ENCODE peak calls at places on chromosomes 2 and 18, in four cellular contexts. One of them, this sample, is unnamed.

GRCh38 chr2:26612522-26613240 is 28.5 kb downstream of the CIB4 start:
- DNase-seq in NCI-H748 treated with DMSO at 0.1 percent for 48 hours: no peak
- DNase-seq in ACHN: no peak
- DNase-seq in H54: no peak
- DNase-seq in this sample: no peak

GRCh38 chr2:127598711-127599110 is 47.2 kb upstream of the GPR17 start:
- DNase-seq in H54: no peak
- DNase-seq in ACHN: no peak
- DNase-seq in NCI-H748 treated with DMSO at 0.1 percent for 48 hours: no peak
- DNase-seq in this sample: no peak

GRCh38 chr2:31038385-31038784 is 99.9 kb downstream of the GALNT14 start:
- DNase-seq in H54: no peak
- DNase-seq in ACHN: peak
- DNase-seq in NCI-H748 treated with DMSO at 0.1 percent for 48 hours: no peak
- DNase-seq in this sample: no peak

GRCh38 chr2:126864861-126865260 is 33.8 kb upstream of the TEX51 start:
- DNase-seq in H54: no peak
- DNase-seq in ACHN: peak
- DNase-seq in NCI-H748 treated with DMSO at 0.1 percent for 48 hours: no peak
- DNase-seq in this sample: no peak

GRCh38 chr18:79753391-79753851 is 44.3 kb upstream of the KCNG2 start:
- DNase-seq in NCI-H748 treated with DMSO at 0.1 percent for 48 hours: no peak
- DNase-seq in H54: no peak
- DNase-seq in ACHN: no peak
- DNase-seq in this sample: no peak

GRCh38 chr18:67104700-67105284 is 411.7 kb downstream of the DSEL start:
- DNase-seq in H54: no peak
- DNase-seq in NCI-H748 treated with DMSO at 0.1 percent for 48 hours: peak
- DNase-seq in ACHN: peak
- DNase-seq in this sample: peak

GRCh38 chr2:216665717-216666116 is 29.6 kb downstream of the IGFBP5 start:
- DNase-seq in ACHN: no peak
- DNase-seq in NCI-H748 treated with DMSO at 0.1 percent for 48 hours: no peak
- DNase-seq in H54: no peak
- DNase-seq in this sample: no peak

GRCh38 chr2:174059178-174059874 is 94.2 kb upstream of the SP3 start:
- DNase-seq in NCI-H748 treated with DMSO at 0.1 percent for 48 hours: no peak
- DNase-seq in H54: no peak
- DNase-seq in ACHN: no peak
- DNase-seq in this sample: peak

GRCh38 chr2:166841679-166842078 is 46.6 kb upstream of the XIRP2 start:
- DNase-seq in ACHN: no peak
- DNase-seq in H54: no peak
- DNase-seq in NCI-H748 treated with DMSO at 0.1 percent for 48 hours: no peak
- DNase-seq in this sample: no peak

GRCh38 chr18:3055201-3055600 is 42.3 kb upstream of the LPIN2 start:
- DNase-seq in H54: no peak
- DNase-seq in NCI-H748 treated with DMSO at 0.1 percent for 48 hours: no peak
- DNase-seq in ACHN: no peak
- DNase-seq in this sample: no peak

GRCh38 chr18:43935051-43935412 is 657.7 kb upstream of the SYT4 start:
- DNase-seq in ACHN: no peak
- DNase-seq in H54: no peak
- DNase-seq in NCI-H748 treated with DMSO at 0.1 percent for 48 hours: no peak
- DNase-seq in this sample: no peak

GRCh38 chr2:4272261-4272858 is 569.0 kb downstream of the DCDC2C start:
- DNase-seq in ACHN: no peak
- DNase-seq in H54: no peak
- DNase-seq in NCI-H748 treated with DMSO at 0.1 percent for 48 hours: peak
- DNase-seq in this sample: no peak

GRCh38 chr2:69067866-69068265 is 54.9 kb downstream of the ANTXR1 start:
- DNase-seq in H54: no peak
- DNase-seq in NCI-H748 treated with DMSO at 0.1 percent for 48 hours: no peak
- DNase-seq in ACHN: no peak
- DNase-seq in this sample: no peak

GRCh38 chr2:18412980-18413793 is 147.3 kb downstream of the RDH14 start:
- DNase-seq in NCI-H748 treated with DMSO at 0.1 percent for 48 hours: no peak
- DNase-seq in ACHN: no peak
- DNase-seq in H54: no peak
- DNase-seq in this sample: peak

GRCh38 chr2:73994544-73994831 is 9.8 kb downstream of the TET3 start:
- DNase-seq in NCI-H748 treated with DMSO at 0.1 percent for 48 hours: no peak
- DNase-seq in ACHN: no peak
- DNase-seq in H54: no peak
- DNase-seq in this sample: no peak

GRCh38 chr2:143397886-143398614 is 268.8 kb downstream of the ARHGAP15 start:
- DNase-seq in NCI-H748 treated with DMSO at 0.1 percent for 48 hours: no peak
- DNase-seq in H54: no peak
- DNase-seq in ACHN: peak
- DNase-seq in this sample: no peak

GRCh38 chr2:14642499-14642898 is 10.0 kb downstream of the LRATD1 start:
- DNase-seq in NCI-H748 treated with DMSO at 0.1 percent for 48 hours: no peak
- DNase-seq in ACHN: no peak
- DNase-seq in H54: no peak
- DNase-seq in this sample: no peak

GRCh38 chr2:170891893-170892292 is 37.2 kb upstream of the GORASP2 start:
- DNase-seq in NCI-H748 treated with DMSO at 0.1 percent for 48 hours: no peak
- DNase-seq in H54: no peak
- DNase-seq in ACHN: no peak
- DNase-seq in this sample: no peak

This sample was measured in dermis blood vessel endothelial cell.